ENCODE peak calls at places on chromosomes 6 and 20, in four cellular contexts. I is HepG2, Q is A549, T is GM12878. N is an unnamed sample.

GRCh38 chr6:28945360-28945759 is 21.6 kb upstream of the TRIM27 start:
- DNase-seq in I (no peak), Q (no peak), T (no peak), N (no peak)

GRCh38 chr6:44254201-44254956 is 2.9 kb downstream of the SLC35B2 start:
- DNase-seq in I (no peak), Q (no peak), T (no peak), N (peak)

GRCh38 chr20:59064214-59064722 is 21.7 kb upstream of the PRELID3B start:
- DNase-seq in I (no peak), Q (no peak), T (no peak), N (no peak)

GRCh38 chr6:90284236-90284744 is 12.4 kb downstream of the BACH2 start:
- DNase-seq in I (no peak), Q (peak), T (no peak), N (peak)

GRCh38 chr6:71460933-71461332 is 172.3 kb downstream of the OGFRL1 start:
- DNase-seq in I (no peak), Q (no peak), T (no peak), N (no peak)

GRCh38 chr20:36154696-36155628 is at the start of gene EPB41L1:
- DNase-seq in I (no peak), Q (no peak), T (no peak), N (no peak)

GRCh38 chr20:59547596-59547995 is 56.7 kb upstream of the PHACTR3 start:
- DNase-seq in I (no peak), Q (no peak), T (no peak), N (no peak)

GRCh38 chr6:82525775-82526515 is 162.3 kb downstream of the TPBG start:
- DNase-seq in I (no peak), Q (no peak), T (no peak), N (no peak)

GRCh38 chr6:3777695-3778461 is 26.4 kb upstream of the PXDC1 start:
- DNase-seq in I (no peak), Q (no peak), T (no peak), N (no peak)

GRCh38 chr6:44192428-44193041 is 24.2 kb upstream of the MYMX start:
- DNase-seq in I (no peak), Q (no peak), T (no peak), N (peak)

GRCh38 chr20:20393770-20394169 is 25.9 kb downstream of the INSM1 start:
- DNase-seq in I (no peak), Q (no peak), T (no peak), N (no peak)

GRCh38 chr6:132763269-132763668 is 5.6 kb upstream of the VNN2 start:
- DNase-seq in I (no peak), Q (no peak), T (peak), N (peak)

GRCh38 chr20:41318271-41318649 is 729 bp upstream of the ZHX3 start:
- DNase-seq in I (peak), Q (no peak), T (no peak), N (no peak)

GRCh38 chr6:13383280-13384163 is 55.2 kb upstream of the TBC1D7 start:
- DNase-seq in I (peak), Q (no peak), T (peak), N (no peak)
- TF ChIP-seq KDM1A in I (no peak), Q (no peak), T (no peak), N (no peak)

GRCh38 chr6:81026041-81026553 is 726.4 kb downstream of the TENT5A start:
- DNase-seq in I (no peak), Q (no peak), T (no peak), N (no peak)

DNA sequence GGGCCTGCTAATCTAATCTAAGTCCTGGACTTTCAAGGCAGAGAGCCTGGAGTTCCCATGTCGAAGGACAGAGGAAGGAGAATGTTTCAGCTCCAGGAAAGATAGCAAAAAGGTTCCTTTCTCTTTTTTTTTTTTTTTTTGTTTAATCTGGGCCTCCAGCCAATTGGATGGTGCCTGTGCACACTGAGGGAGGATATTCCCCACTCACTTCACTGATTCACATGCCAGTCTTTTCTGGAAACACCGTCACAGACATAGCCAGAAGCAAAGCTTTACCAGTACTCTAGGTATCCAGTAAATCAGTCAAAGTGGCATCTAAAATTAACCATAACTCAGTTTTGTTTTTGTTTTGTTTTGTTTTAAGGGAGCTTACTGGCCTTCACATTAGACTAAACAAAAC is 721.1 kb downstream of the TENT5A start:
- DNase-seq in I (no peak), Q (no peak), T (no peak), N (no peak)
- TF ChIP-seq KDM1A in I (no peak), Q (no peak), T (no peak), N (no peak)

DNA sequence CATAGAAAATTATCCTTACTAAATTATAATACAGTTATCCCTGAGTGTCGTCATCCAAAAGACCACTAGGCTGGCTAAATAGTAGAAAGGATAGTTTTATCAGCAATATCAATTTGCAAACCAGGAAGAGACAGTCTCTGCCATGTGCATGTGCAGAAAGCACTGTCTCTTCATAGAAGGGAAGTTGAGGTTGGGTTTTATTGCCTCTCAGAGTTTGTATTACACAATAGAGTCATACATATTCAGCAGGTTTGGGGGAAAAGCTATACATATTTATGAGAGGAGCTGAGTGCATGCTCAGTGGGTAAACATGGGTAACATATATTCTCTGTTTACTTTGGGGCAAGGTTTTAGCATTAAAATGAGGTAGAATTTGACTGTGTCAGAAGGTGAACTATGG is 14.8 kb downstream of the TMEM170B start:
- DNase-seq in I (no peak), Q (no peak), T (no peak), N (no peak)
- TF ChIP-seq KDM1A in I (no peak), Q (no peak), T (no peak), N (no peak)

DNA sequence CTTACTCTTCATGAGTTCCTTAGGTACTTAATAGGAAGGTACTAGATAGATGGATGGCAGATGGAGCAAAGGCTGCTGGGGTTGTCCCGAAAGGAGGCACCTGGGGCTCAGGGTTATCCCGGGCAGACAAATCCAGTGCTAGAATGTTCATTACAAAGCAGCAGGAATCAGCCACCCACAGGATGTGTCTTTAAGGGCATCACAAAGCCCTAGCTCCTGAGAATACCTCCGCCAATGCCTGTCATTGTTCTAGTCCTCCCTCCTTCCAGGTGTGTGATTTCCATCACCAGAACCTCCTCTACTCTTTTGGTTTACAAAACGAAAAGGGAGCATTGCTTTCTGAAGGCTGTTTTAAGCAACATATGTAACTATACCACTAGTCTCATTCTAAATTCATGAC is 138.1 kb downstream of the KIF6 start:
- DNase-seq in I (no peak), Q (no peak), T (no peak), N (no peak)
- TF ChIP-seq KDM1A in I (no peak), Q (no peak), T (no peak), N (no peak)

GRCh38 chr20:10609276-10609675 is 64.5 kb downstream of the JAG1 start:
- DNase-seq in I (no peak), Q (no peak), T (no peak), N (no peak)
- TF ChIP-seq KDM1A in I (no peak), Q (no peak), T (no peak), N (no peak)

GRCh38 chr6:167684276-167685104 is 142.2 kb upstream of the AFDN start:
- DNase-seq in I (no peak), Q (no peak), T (no peak), N (no peak)

GRCh38 chr6:167682546-167683027 is 144.1 kb upstream of the AFDN start:
- DNase-seq in I (no peak), Q (no peak), T (no peak), N (no peak)

GRCh38 chr6:167685654-167686053 is 141.1 kb upstream of the AFDN start:
- DNase-seq in I (no peak), Q (no peak), T (no peak), N (no peak)

GRCh38 chr6:167682125-167682524 is 144.6 kb upstream of the AFDN start:
- DNase-seq in I (no peak), Q (no peak), T (no peak), N (no peak)

DNA sequence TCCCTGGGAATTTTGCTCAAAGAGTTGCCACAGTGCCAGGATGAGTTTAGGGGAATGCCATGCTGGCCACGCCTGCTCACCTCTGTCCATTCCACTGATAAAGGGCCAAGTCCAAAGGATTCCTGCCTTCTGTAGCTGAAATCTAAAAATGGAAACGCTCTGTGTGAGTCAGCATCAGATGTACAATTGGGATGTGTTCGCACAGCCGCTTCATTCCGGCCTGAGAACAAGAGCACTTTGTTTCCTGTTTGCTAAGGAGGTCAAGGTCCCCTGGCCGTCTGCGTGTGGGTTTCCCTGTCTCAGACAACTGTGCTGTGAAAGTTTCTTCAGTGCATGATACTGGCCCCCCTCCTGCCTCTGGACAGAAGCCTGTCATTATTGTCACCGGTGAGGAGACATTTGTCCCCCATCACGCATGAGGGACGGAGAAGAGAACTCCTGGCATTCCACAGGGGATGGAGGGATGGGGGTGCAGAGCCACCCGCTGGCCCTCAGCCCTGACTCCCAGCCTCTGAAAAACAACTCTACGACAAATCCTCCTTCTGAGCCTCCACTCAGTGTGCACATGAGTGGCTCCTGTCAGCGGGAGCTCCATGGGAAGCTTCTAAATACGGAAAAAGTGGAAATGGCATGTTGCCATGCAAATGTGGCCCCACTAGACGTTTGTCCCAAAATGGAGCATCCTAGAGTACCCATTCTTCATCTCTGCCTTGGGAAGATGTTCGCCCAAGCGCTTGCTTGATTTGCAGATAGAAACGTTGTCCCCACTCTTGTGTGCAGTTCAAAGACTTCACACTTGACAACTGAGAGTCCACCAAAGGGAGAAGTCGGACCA is 143.5 kb upstream of the AFDN start:
- DNase-seq in I (peak), Q (peak), T (no peak), N (no peak)
- TF ChIP-seq KDM1A in I (peak), Q (no peak), T (no peak), N (no peak)

GRCh38 chr6:35025241-35026188 is 115.6 kb downstream of the TCP11 start:
- DNase-seq in I (no peak), Q (no peak), T (no peak), N (no peak)
- TF ChIP-seq KDM1A in I (no peak), Q (no peak), T (no peak), N (no peak)

GRCh38 chr6:110608151-110608550 is 131.7 kb upstream of the SLC22A16 start:
- DNase-seq in I (no peak), Q (no peak), T (no peak), N (no peak)
- TF ChIP-seq KDM1A in I (no peak), Q (no peak), T (no peak), N (no peak)

GRCh38 chr6:36977470-36977941 is 8.5 kb downstream of the MTCH1 start:
- DNase-seq in I (no peak), Q (peak), T (no peak), N (peak)

GRCh38 chr6:36980129-36980528 is 5.9 kb downstream of the MTCH1 start:
- DNase-seq in I (no peak), Q (no peak), T (no peak), N (no peak)

GRCh38 chr6:36980876-36981619 is 4.9 kb downstream of the MTCH1 start:
- DNase-seq in I (no peak), Q (no peak), T (no peak), N (no peak)

GRCh38 chr6:36978687-36979086 is 7.3 kb downstream of the MTCH1 start:
- DNase-seq in I (no peak), Q (no peak), T (no peak), N (no peak)

DNA sequence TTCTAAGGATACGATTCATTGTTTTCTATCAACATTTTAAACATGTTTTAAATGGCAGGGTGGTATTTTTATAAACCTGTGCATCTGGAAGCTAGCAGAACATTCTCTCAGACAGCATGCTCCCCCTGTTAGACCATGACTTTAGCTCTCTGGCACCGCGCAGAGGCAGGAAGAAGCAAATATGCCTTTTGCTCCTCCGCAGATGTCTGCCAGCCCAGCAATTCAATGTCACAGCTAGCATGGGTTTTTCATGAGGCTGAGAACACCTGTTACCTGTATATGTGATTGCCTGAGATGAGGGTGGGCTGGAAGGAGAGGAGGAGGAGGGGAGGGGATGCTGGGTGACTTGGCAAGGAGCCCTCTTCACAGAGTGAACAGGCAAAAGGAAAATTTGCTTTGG is 6.7 kb downstream of the MTCH1 start:
- DNase-seq in I (no peak), Q (no peak), T (no peak), N (no peak)
- TF ChIP-seq KDM1A in I (no peak), Q (no peak), T (no peak), N (no peak)

GRCh38 chr20:32231245-32231644 is 23.6 kb downstream of the POFUT1 start:
- DNase-seq in I (no peak), Q (no peak), T (no peak), N (no peak)

GRCh38 chr20:32227744-32228688 is 20.3 kb downstream of the POFUT1 start:
- DNase-seq in I (no peak), Q (no peak), T (no peak), N (no peak)

GRCh38 chr20:32230707-32231106 is 23.0 kb downstream of the POFUT1 start:
- DNase-seq in I (no peak), Q (no peak), T (no peak), N (no peak)

GRCh38 chr20:32227316-32227715 is 19.6 kb downstream of the POFUT1 start:
- DNase-seq in I (no peak), Q (no peak), T (no peak), N (no peak)

GRCh38 chr20:32229351-32229750 is 21.7 kb downstream of the POFUT1 start:
- DNase-seq in I (no peak), Q (no peak), T (no peak), N (no peak)
- TF ChIP-seq KDM1A in I (no peak), Q (no peak), T (no peak), N (no peak)